ENCODE peak calls at places on chromosomes 2 and 18, in five cellular contexts. L is adipocyte, K is uterus, A is dorsolateral prefrontal cortex, V is tibial artery. X is an unnamed sample.
A peak's percentile ranks its signal among the peaks of the same experiment; 100 is the strongest.

GRCh38 chr2:10473121-10473756 is 25.1 kb upstream of the ODC1 start:
- DNase-seq in L (no peak), K (no peak), A (no peak), V (no peak), X (no peak)

GRCh38 chr2:46074501-46074900 is 222.7 kb upstream of the EPAS1 start:
- DNase-seq in L (no peak), K (no peak), A (no peak), V (no peak), X (no peak)

GRCh38 chr18:29154758-29155725 is 978.1 kb upstream of the CDH2 start:
- DNase-seq in L (peak; percentile 76), K (no peak), A (no peak), V (no peak), X (no peak)

GRCh38 chr18:56900195-56901094 is 246.4 kb upstream of the BOD1L2 start:
- DNase-seq in L (no peak), K (no peak), A (no peak), V (no peak), X (no peak)

GRCh38 chr2:1778566-1778965 is 34.3 kb upstream of the PXDN start:
- DNase-seq in L (no peak), K (no peak), A (peak; percentile 24), V (no peak), X (no peak)

GRCh38 chr2:28616618-28617017 is 120.8 kb downstream of the PLB1 start:
- DNase-seq in L (peak; percentile 42), K (no peak), A (no peak), V (no peak), X (no peak)

GRCh38 chr2:73203055-73203681 is 794 bp downstream of the NOTO start:
- DNase-seq in L (no peak), K (no peak), A (no peak), V (no peak), X (no peak)

GRCh38 chr2:137910641-137911040 is 53.6 kb upstream of the HNMT start:
- DNase-seq in L (peak; percentile 74), K (no peak), A (no peak), V (no peak), X (no peak)

GRCh38 chr2:127634066-127634617 is 11.8 kb upstream of the GPR17 start:
- DNase-seq in L (no peak), K (no peak), A (no peak), V (no peak), X (no peak)

GRCh38 chr2:141554810-141555209 is 576.0 kb downstream of the LRP1B start:
- DNase-seq in L (peak; percentile 46), K (no peak), A (no peak), V (no peak), X (no peak)

GRCh38 chr2:239772721-239773120 is 252.4 kb downstream of the NDUFA10 start:
- DNase-seq in L (no peak), K (peak; percentile 5), A (peak; percentile 9), V (peak; percentile 19), X (no peak)

GRCh38 chr2:122191331-122191730 is 435.9 kb downstream of the TSN start:
- DNase-seq in L (peak; percentile 4), K (no peak), A (no peak), V (no peak), X (no peak)

GRCh38 chr2:60995376-60995775 is 22.1 kb upstream of the PEX13 start:
- DNase-seq in L (no peak), K (no peak), A (no peak), V (no peak), X (no peak)

GRCh38 chr2:120014231-120014990 is 1.5 kb downstream of the EPB41L5 start:
- DNase-seq in L (peak; percentile 7), K (no peak), A (no peak), V (no peak), X (peak; percentile 37)
- H3K4me3 ChIP-seq in L (peak overlapping the region; percentile 93), K (peak overlapping the region; percentile 79), A (peak overlapping the region; percentile 76), V (peak overlapping the region; percentile 91), X (peak overlapping the region; percentile 88)

DNA sequence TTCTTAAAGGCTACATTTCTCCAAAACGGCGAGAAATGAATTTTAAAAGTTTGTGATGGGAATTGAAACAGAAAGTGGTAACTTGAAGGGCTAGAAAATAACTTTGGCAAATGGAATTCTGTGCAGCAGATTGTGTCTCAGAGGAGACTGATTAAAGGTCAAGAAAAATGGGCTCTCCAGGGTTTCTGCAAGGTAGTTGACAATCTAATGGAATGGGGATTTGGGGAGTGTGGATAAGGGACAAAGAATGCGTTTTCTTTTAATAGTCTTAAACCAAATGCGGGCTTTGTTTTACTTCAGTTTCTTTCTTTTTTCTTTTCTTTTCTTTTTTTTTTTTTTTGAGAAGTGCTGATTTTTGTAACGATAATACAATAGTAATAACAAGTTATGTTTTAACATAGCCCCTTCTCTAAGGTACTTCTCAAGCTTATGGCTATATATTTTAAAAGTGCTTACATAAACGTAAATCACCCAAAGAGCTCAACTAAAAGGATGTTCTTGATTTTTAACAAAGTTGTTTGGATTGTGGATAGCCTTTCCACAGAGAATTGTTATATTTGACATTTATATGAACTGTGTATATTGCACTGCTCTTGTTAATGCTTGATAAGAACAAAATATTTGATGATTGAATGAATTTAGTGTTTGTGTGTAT is 36.6 kb downstream of the CAMKMT start:
- DNase-seq in L (peak; percentile 39), K (no peak), A (no peak), V (no peak), X (no peak)
- H3K4me3 ChIP-seq in L (peak overlapping the region; percentile 80), K (no peak overlapping the region), A (no peak overlapping the region), V (no peak overlapping the region), X (no peak overlapping the region)

DNA sequence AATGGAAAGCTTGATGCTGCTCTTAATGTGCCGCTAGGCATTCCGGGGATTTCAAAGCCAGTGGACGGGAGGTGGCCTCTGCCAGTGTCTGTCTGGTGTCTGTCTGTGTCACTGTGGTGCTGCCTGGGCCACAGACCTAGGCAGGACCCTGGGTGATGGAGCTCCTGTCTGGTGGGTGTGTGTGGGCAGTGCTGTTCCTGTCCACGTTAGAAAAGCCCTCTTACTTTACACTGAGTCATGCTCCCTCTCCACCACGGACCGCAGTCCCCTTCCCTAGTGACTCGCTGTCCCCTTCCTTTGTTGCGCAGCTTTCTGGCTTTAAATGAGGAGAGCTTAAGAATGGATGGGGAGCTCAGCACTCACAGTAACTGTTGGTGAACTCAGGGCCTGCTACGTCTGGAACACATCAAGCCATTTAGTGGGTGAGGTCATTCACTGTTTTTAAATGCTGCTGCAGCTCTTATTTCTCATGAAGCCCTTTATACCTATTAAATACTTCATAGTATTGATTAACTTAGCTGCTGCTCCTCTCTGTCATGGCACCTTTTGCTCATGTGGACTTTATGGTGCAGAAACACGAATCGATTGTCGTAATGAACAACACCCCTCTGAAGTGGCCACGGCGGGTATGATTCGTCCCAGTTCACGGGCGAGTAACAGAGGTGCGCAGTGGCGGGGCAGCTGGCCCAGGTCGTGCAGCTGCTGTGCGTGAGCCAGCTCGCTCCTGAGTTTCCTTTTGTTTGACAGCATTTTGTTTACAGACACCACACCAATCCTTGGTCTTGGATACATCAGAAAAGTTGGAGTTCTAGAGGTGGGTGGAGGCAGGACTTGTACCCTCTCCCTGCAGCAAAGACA is 100.3 kb downstream of the LDLRAD4 start:
- DNase-seq in L (no peak), K (no peak), A (no peak), V (no peak), X (no peak)
- H3K4me3 ChIP-seq in L (no peak overlapping the region), K (no peak overlapping the region), A (no peak overlapping the region), V (no peak overlapping the region), X (no peak overlapping the region)

DNA sequence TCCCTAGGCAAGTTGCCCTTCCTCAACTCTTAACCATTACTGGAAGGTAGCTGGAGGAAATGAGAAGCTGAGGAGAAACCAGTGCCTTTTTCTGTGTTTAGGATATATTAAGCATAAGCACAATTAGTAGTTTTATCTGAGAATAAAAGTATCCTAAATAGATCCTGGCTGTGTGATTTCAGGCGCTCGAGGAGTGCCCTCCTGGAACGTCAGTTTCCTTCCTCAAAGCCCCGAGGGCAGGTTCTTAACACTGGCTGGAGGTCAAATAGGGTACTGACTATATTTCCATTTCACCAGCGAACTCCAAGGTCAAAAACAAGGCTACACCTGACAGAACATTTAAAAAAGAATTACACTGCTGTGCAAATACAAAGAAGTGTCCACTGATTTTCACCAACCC is 1.5 kb upstream of the STON1 start:
- DNase-seq in L (no peak), K (no peak), A (no peak), V (no peak), X (no peak)
- H3K4me3 ChIP-seq in L (no peak overlapping the region), K (no peak overlapping the region), A (no peak overlapping the region), V (no peak overlapping the region), X (no peak overlapping the region)